ENCODE peak calls at places on chromosomes 6 and 20, in nine cellular contexts. R is NAMALWA, F is amniotic epithelial cell, L is brain microvascular endothelial cell, H is OCI-LY7, C is NCI-H774, Q is mucosa of descending colon, X is hepatic stellate cell, W is upper lobe of right lung. T is an unnamed sample.

GRCh38 chr20:53547664-53548239 is 45.9 kb downstream of the ZNF217 start:
- DNase-seq in W (no peak), C (peak), L (peak), R (peak), X (peak), H (peak), F (peak), Q (peak), T (no peak)

GRCh38 chr6:98586163-98586562 is 248.2 kb upstream of the POU3F2 start:
- DNase-seq in X (no peak), L (no peak), R (no peak), F (no peak), C (no peak), W (no peak), Q (no peak), H (no peak), T (no peak)

GRCh38 chr20:17466641-17467040 is 64.5 kb downstream of the BFSP1 start:
- DNase-seq in H (no peak), X (no peak), F (no peak), C (no peak), R (no peak), W (no peak), L (no peak), Q (no peak), T (no peak)

GRCh38 chr20:32842688-32843524 is 15.8 kb upstream of the EFCAB8 start:
- DNase-seq in R (no peak), L (no peak), C (no peak), Q (no peak), W (no peak), F (no peak), X (no peak), H (no peak), T (no peak)

GRCh38 chr6:95660544-95660943 is 83.2 kb downstream of the MANEA start:
- DNase-seq in X (no peak), H (no peak), F (no peak), Q (no peak), W (no peak), R (peak), C (no peak), L (no peak), T (no peak)

GRCh38 chr6:12598919-12599318 is 117.6 kb upstream of the PHACTR1 start:
- DNase-seq in W (no peak), C (no peak), Q (no peak), R (no peak), H (no peak), F (peak), X (no peak), L (no peak), T (no peak)

GRCh38 chr6:10396775-10397174 is 18.1 kb downstream of the TFAP2A start:
- DNase-seq in H (no peak), R (no peak), F (no peak), Q (no peak), W (no peak), L (no peak), C (no peak), X (no peak), T (no peak)

GRCh38 chr6:152089992-152090391 is 282.5 kb downstream of the ESR1 start:
- DNase-seq in X (peak), H (no peak), L (peak), Q (no peak), W (no peak), C (no peak), F (peak), R (no peak), T (no peak)

GRCh38 chr20:10634683-10635411 is 39.0 kb downstream of the JAG1 start:
- DNase-seq in C (no peak), R (no peak), H (no peak), Q (no peak), L (no peak), X (peak), F (no peak), W (no peak), T (no peak)

GRCh38 chr20:21511850-21512633 is 1.8 kb downstream of the NKX2-2 start:
- DNase-seq in F (no peak), R (no peak), H (no peak), W (no peak), Q (no peak), X (no peak), C (no peak), L (no peak), T (no peak)

GRCh38 chr6:39927159-39927558 is 7.1 kb downstream of the MOCS1 start:
- DNase-seq in R (no peak), H (no peak), F (peak), C (no peak), Q (no peak), L (peak), X (no peak), W (no peak), T (no peak)

GRCh38 chr6:105402090-105402980 is 547 bp downstream of the PREP start:
- DNase-seq in C (peak), L (peak), W (peak), X (peak), F (peak), R (peak), Q (peak), H (peak), T (no peak)

GRCh38 chr6:105991561-105992314 is 94.4 kb upstream of the PRDM1 start:
- DNase-seq in C (peak), R (peak), Q (peak), F (no peak), W (no peak), H (peak), L (no peak), X (no peak), T (no peak)

GRCh38 chr6:6565488-6565887 is 23.0 kb upstream of the LY86 start:
- DNase-seq in C (no peak), W (no peak), Q (no peak), X (no peak), F (no peak), R (no peak), H (no peak), L (no peak), T (peak)

GRCh38 chr6:165986647-165987482 is 180.8 kb downstream of the TBXT start:
- DNase-seq in W (no peak), L (no peak), C (no peak), F (peak), Q (no peak), X (peak), H (no peak), R (no peak), T (no peak)

GRCh38 chr20:29318871-29319461 is 1938.5 kb upstream of the DEFB115 start:
- DNase-seq in X (no peak), H (no peak), Q (no peak), F (no peak), L (no peak), C (no peak), W (no peak), R (no peak), T (no peak)

GRCh38 chr20:47508228-47508752 is 6.6 kb downstream of the NCOA3 start:
- DNase-seq in H (peak), C (no peak), L (no peak), Q (no peak), R (no peak), W (no peak), X (no peak), F (no peak), T (no peak)

GRCh38 chr6:43095939-43096338 is 19.8 kb downstream of the PTK7 start:
- DNase-seq in C (no peak), W (no peak), L (no peak), R (peak), H (no peak), X (no peak), F (no peak), Q (no peak), T (no peak)

T was measured in pancreas.